ENCODE peak calls at places on chromosomes 11 and 22, in nine cellular contexts. E is IMR-90, S is AG10803, U is astrocyte of the cerebellum, M is mesendoderm, K is body of pancreas, H is right atrium auricular region, G is pancreas, J is GM12865. I is an unnamed sample.

GRCh38 chr11:28514391-28514790 is 406.2 kb downstream of the METTL15 start:
- DNase-seq in E (peak), S (peak), U (no peak), M (no peak), K (no peak), H (no peak), G (no peak), J (no peak), I (no peak)

GRCh38 chr11:67640021-67640757 is 626 bp upstream of the TBX10 start:
- DNase-seq in E (peak), S (peak), U (no peak), M (peak), K (peak), H (no peak), G (peak), J (peak), I (peak)

GRCh38 chr11:130416537-130416896 is 11.9 kb downstream of the ADAMTS8 start:
- DNase-seq in E (no peak), S (no peak), U (no peak), M (no peak), K (no peak), H (no peak), G (no peak), J (no peak), I (no peak)

GRCh38 chr11:80841716-80842115 is 1400.9 kb upstream of the TENM4 start:
- DNase-seq in E (no peak), S (no peak), U (no peak), M (no peak), K (no peak), H (no peak), G (no peak), J (no peak), I (peak)

GRCh38 chr11:68031136-68031459 is 617 bp downstream of the NDUFS8 start:
- DNase-seq in E (no peak), S (peak), U (no peak), M (no peak), K (no peak), H (no peak), G (no peak), J (peak), I (no peak)

GRCh38 chr11:11267312-11267711 is 85.7 kb downstream of the CSNK2A3 start:
- DNase-seq in E (no peak), S (no peak), U (no peak), M (no peak), K (no peak), H (no peak), G (no peak), J (no peak), I (peak)

GRCh38 chr11:8636127-8636526 is 42.1 kb upstream of the STK33 start:
- DNase-seq in E (no peak), S (no peak), U (no peak), M (no peak), K (no peak), H (no peak), G (no peak), J (no peak), I (no peak)

GRCh38 chr11:94128171-94128745 is 383 bp upstream of the PANX1 start:
- DNase-seq in E (no peak), S (no peak), U (no peak), M (no peak), K (no peak), H (no peak), G (peak), J (peak), I (peak)

GRCh38 chr11:23995891-23996290 is 501.0 kb upstream of the LUZP2 start:
- DNase-seq in E (peak), S (no peak), U (no peak), M (no peak), K (no peak), H (no peak), G (no peak), J (no peak), I (no peak)

GRCh38 chr11:64078294-64078693 is 42.6 kb downstream of the FLRT1 start:
- DNase-seq in E (no peak), S (no peak), U (no peak), M (no peak), K (no peak), H (no peak), G (no peak), J (no peak), I (no peak)

GRCh38 chr11:70570693-70571395 is 172.5 kb downstream of the CTTN start:
- DNase-seq in E (no peak), S (no peak), U (no peak), M (no peak), K (no peak), H (no peak), G (no peak), J (no peak), I (no peak)

GRCh38 chr11:113173023-113173594 is 141.3 kb upstream of the TTC12 start:
- DNase-seq in E (no peak), S (no peak), U (no peak), M (no peak), K (no peak), H (no peak), G (no peak), J (no peak), I (no peak)

GRCh38 chr11:113176561-113176960 is 137.8 kb upstream of the TTC12 start:
- DNase-seq in E (no peak), S (peak), U (peak), M (no peak), K (no peak), H (no peak), G (no peak), J (no peak), I (no peak)

GRCh38 chr11:113177596-113178115 is 136.7 kb upstream of the TTC12 start:
- DNase-seq in E (no peak), S (no peak), U (no peak), M (no peak), K (no peak), H (peak), G (no peak), J (no peak), I (no peak)

GRCh38 chr11:113176971-113177370 is 137.4 kb upstream of the TTC12 start:
- DNase-seq in E (no peak), S (peak), U (peak), M (peak), K (no peak), H (no peak), G (no peak), J (no peak), I (no peak)

GRCh38 chr11:113174862-113175261 is 139.5 kb upstream of the TTC12 start:
- DNase-seq in E (no peak), S (peak), U (no peak), M (no peak), K (no peak), H (no peak), G (no peak), J (no peak), I (no peak)
- H3K4me3 ChIP-seq in E (no peak), S (no peak), U (no peak), M (no peak), K (no peak), H (no peak), G (no peak), J (no peak), I (no peak)

DNA sequence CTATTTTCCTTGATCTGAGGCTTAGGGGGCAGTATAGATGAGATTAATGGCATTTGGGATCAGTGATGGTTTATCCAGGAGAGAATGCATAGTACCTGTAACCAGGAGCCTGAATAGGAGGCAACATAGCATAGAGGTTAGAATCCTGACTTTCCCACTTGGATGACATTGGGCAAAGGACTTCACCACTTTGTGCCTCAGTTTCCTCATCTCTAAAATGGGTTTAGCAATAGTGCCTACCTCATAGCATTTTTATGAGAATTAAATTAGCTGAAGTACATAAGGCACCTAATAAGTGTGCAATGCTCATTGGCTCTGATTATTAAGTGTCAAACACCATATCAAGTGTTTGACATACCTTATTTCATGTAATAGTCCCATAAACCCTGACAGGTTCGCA is 30.8 kb downstream of the CD44 start:
- DNase-seq in E (no peak), S (no peak), U (no peak), M (no peak), K (no peak), H (no peak), G (no peak), J (no peak), I (no peak)
- H3K4me3 ChIP-seq in E (no peak), S (no peak), U (no peak), M (no peak), K (no peak), H (no peak), G (no peak), J (no peak), I (no peak)

GRCh38 chr22:46053563-46054090 is 76.7 kb upstream of the WNT7B start:
- DNase-seq in E (peak), S (peak), U (no peak), M (no peak), K (peak), H (no peak), G (peak), J (peak), I (peak)

GRCh38 chr22:46055176-46055850 is 78.4 kb upstream of the WNT7B start:
- DNase-seq in E (no peak), S (peak), U (no peak), M (no peak), K (peak), H (no peak), G (peak), J (no peak), I (no peak)

GRCh38 chr22:46052801-46053562 is 76.0 kb upstream of the WNT7B start:
- DNase-seq in E (no peak), S (peak), U (no peak), M (no peak), K (peak), H (no peak), G (peak), J (no peak), I (peak)

GRCh38 chr22:46054878-46055158 is 77.9 kb upstream of the WNT7B start:
- DNase-seq in E (no peak), S (no peak), U (no peak), M (no peak), K (peak), H (no peak), G (no peak), J (no peak), I (no peak)

DNA sequence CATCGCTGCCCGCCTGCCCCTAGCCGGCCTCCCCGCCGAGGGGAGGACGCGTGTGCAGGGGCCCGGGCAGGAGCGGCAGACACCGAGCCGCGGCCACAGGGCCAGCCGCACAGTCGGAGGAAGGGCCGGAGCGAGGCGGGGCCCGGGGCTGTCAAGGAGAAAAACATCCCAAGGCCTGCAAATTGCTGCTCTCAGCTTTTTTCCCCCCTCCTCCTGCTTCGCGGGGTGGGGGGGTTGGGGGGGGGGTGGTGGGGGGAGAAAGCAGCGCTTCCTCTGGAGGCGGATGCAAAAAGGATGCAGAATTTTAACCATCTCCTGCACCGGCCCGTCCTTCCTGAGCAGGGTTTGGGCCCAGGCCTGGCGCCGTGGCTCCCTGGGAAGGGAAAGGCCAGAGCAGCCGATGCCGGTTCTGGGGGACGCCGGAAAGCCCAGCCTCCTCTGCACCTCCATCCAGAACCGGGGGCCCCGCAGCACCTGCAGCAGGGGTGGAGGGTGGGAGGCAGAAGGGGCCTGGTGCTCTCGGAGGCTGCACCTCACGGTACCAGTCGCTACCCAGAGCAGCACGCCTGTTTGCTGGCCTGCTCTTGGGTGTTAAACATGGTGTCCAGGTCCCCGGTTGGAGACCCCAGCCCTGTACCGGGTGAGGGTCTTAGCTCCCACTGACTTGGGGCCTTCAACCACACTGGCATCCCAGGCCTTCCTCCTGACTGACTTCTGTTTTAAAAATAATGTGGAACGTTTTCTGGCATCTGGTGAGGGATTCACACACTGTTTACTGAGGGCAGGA is 77.3 kb upstream of the WNT7B start:
- DNase-seq in E (peak), S (peak), U (no peak), M (no peak), K (peak), H (no peak), G (peak), J (no peak), I (peak)
- H3K4me3 ChIP-seq in E (peak), S (peak), U (peak), M (no peak), K (peak), H (peak), G (peak), J (peak), I (peak)

GRCh38 chr11:77047007-77047927 is 13.1 kb downstream of the B3GNT6 start:
- DNase-seq in E (peak), S (peak), U (peak), M (peak), K (peak), H (peak), G (no peak), J (peak), I (peak)
- H3K4me3 ChIP-seq in E (peak), S (peak), U (peak), M (no peak), K (no peak), H (peak), G (peak), J (peak), I (peak)

GRCh38 chr22:32805586-32805881 is 4.0 kb downstream of the TIMP3 start:
- DNase-seq in E (no peak), S (no peak), U (no peak), M (no peak), K (no peak), H (no peak), G (no peak), J (no peak), I (no peak)

GRCh38 chr22:32802291-32802826 is 854 bp downstream of the TIMP3 start:
- DNase-seq in E (no peak), S (no peak), U (no peak), M (no peak), K (no peak), H (no peak), G (no peak), J (no peak), I (peak)

GRCh38 chr22:32803020-32803758 is 1.7 kb downstream of the TIMP3 start:
- DNase-seq in E (peak), S (peak), U (no peak), M (peak), K (no peak), H (no peak), G (no peak), J (no peak), I (peak)

GRCh38 chr22:32804823-32805585 is 3.5 kb downstream of the TIMP3 start:
- DNase-seq in E (no peak), S (no peak), U (no peak), M (no peak), K (no peak), H (no peak), G (no peak), J (no peak), I (no peak)

DNA sequence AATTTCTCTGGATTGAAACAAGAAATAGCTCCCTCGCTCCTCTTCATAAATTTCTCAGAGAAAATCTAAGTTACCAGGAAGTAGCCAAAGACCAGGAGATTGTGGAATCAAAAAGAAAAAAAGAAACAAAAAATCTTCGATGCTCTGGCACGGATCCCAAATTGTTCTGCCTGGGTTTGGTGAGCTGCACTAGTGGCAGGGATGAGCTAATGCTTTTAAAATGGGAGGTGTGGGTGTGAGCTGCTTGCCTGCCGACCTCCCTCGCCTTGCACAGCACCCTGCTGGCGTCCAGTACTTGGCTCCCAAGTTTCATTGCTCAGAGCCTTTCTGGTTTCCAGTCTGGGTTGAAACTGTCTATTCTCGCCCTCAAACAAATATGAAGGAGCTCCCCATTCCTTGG is 2.5 kb downstream of the TIMP3 start:
- DNase-seq in E (peak), S (peak), U (no peak), M (no peak), K (no peak), H (no peak), G (no peak), J (no peak), I (peak)
- H3K4me3 ChIP-seq in E (peak), S (peak), U (peak), M (no peak), K (no peak), H (peak), G (peak), J (no peak), I (peak)

GRCh38 chr11:126357055-126357962 is 1.8 kb downstream of the ST3GAL4 start:
- DNase-seq in E (no peak), S (no peak), U (no peak), M (no peak), K (no peak), H (no peak), G (no peak), J (no peak), I (no peak)
- H3K4me3 ChIP-seq in E (no peak), S (peak), U (no peak), M (no peak), K (no peak), H (peak), G (peak), J (peak), I (no peak)

GRCh38 chr11:7306900-7307299 is 55.2 kb downstream of the SYT9 start:
- DNase-seq in E (no peak), S (no peak), U (no peak), M (no peak), K (no peak), H (no peak), G (no peak), J (no peak), I (no peak)

GRCh38 chr11:7307836-7308235 is 56.1 kb downstream of the SYT9 start:
- DNase-seq in E (no peak), S (no peak), U (no peak), M (no peak), K (no peak), H (no peak), G (no peak), J (peak), I (no peak)

GRCh38 chr11:7300281-7300680 is 48.6 kb downstream of the SYT9 start:
- DNase-seq in E (no peak), S (no peak), U (no peak), M (peak), K (no peak), H (no peak), G (no peak), J (no peak), I (no peak)

GRCh38 chr11:7299393-7299792 is 47.7 kb downstream of the SYT9 start:
- DNase-seq in E (no peak), S (no peak), U (no peak), M (no peak), K (no peak), H (no peak), G (no peak), J (no peak), I (no peak)

GRCh38 chr11:7303146-7303545 is 51.4 kb downstream of the SYT9 start:
- DNase-seq in E (no peak), S (no peak), U (no peak), M (no peak), K (no peak), H (no peak), G (no peak), J (no peak), I (no peak)
- H3K4me3 ChIP-seq in E (no peak), S (no peak), U (no peak), M (no peak), K (no peak), H (no peak), G (no peak), J (no peak), I (no peak)

DNA sequence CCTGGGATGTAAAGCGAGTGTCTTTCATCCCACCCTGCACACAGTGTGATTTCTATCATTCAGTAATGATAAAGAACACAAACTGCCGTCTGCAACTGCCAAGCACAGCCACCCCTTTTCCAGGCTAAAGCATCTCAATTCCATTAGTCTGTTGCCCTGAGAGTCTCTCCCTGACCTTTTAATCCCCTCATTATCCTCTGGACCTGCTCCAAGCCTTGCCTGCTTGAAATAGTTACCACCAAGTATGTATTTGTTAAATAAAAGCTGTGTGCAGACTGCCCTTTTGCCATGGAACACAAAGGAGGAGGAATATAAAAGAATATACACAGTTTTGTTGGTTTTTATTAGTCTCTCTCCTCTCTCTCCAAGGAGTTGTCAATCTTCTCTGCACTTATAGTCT is 13.0 kb downstream of the GRAP2 start:
- DNase-seq in E (no peak), S (no peak), U (no peak), M (no peak), K (no peak), H (no peak), G (no peak), J (no peak), I (no peak)
- H3K4me3 ChIP-seq in E (no peak), S (no peak), U (no peak), M (no peak), K (no peak), H (no peak), G (no peak), J (no peak), I (no peak)

I was measured in epithelial cell of esophagus.